ENCODE peak calls at places on chromosomes 2 and 18, in eight cellular contexts. One of them, this sample, is unnamed.

GRCh38 chr2:97701851-97702465 is 11.4 kb upstream of the ZAP70 start:
- DNase-seq in small intestine: no peak
- DNase-seq in H4: no peak
- DNase-seq in stimulated activated CD8-positive, alpha-beta memory T cell treated with anti-CD3 and anti-CD28 coated beads, Interleukin-15, amount 100 ng/mL, for 1 hour: no peak
- DNase-seq in activated T-cell treated with anti-CD3 and anti-CD28 coated beads for 1 hour: no peak
- DNase-seq in T-helper 9 cell: no peak
- DNase-seq in KG1: no peak
- DNase-seq in H54: no peak
- DNase-seq in this sample: peak; percentile 61

GRCh38 chr2:10486601-10487079 is 38.5 kb upstream of the ODC1 start:
- DNase-seq in small intestine: peak; percentile 89
- DNase-seq in H4: no peak
- DNase-seq in stimulated activated CD8-positive, alpha-beta memory T cell treated with anti-CD3 and anti-CD28 coated beads, Interleukin-15, amount 100 ng/mL, for 1 hour: no peak
- DNase-seq in activated T-cell treated with anti-CD3 and anti-CD28 coated beads for 1 hour: no peak
- DNase-seq in T-helper 9 cell: no peak
- DNase-seq in KG1: no peak
- DNase-seq in H54: no peak
- DNase-seq in this sample: peak; percentile 63

GRCh38 chr2:239355139-239355538 is 45.7 kb downstream of the HDAC4 start:
- DNase-seq in small intestine: no peak
- DNase-seq in H4: no peak
- DNase-seq in stimulated activated CD8-positive, alpha-beta memory T cell treated with anti-CD3 and anti-CD28 coated beads, Interleukin-15, amount 100 ng/mL, for 1 hour: no peak
- DNase-seq in activated T-cell treated with anti-CD3 and anti-CD28 coated beads for 1 hour: no peak
- DNase-seq in T-helper 9 cell: no peak
- DNase-seq in KG1: no peak
- DNase-seq in H54: no peak
- DNase-seq in this sample: no peak

GRCh38 chr2:188443207-188443606 is 151.5 kb downstream of the GULP1 start:
- DNase-seq in small intestine: no peak
- DNase-seq in H4: no peak
- DNase-seq in stimulated activated CD8-positive, alpha-beta memory T cell treated with anti-CD3 and anti-CD28 coated beads, Interleukin-15, amount 100 ng/mL, for 1 hour: no peak
- DNase-seq in activated T-cell treated with anti-CD3 and anti-CD28 coated beads for 1 hour: no peak
- DNase-seq in T-helper 9 cell: no peak
- DNase-seq in KG1: no peak
- DNase-seq in H54: no peak
- DNase-seq in this sample: no peak

GRCh38 chr2:127096718-127097470 is 10.1 kb downstream of the BIN1 start:
- DNase-seq in small intestine: peak; percentile 67
- DNase-seq in H4: no peak
- DNase-seq in stimulated activated CD8-positive, alpha-beta memory T cell treated with anti-CD3 and anti-CD28 coated beads, Interleukin-15, amount 100 ng/mL, for 1 hour: no peak
- DNase-seq in activated T-cell treated with anti-CD3 and anti-CD28 coated beads for 1 hour: no peak
- DNase-seq in T-helper 9 cell: no peak
- DNase-seq in KG1: no peak
- DNase-seq in H54: no peak
- DNase-seq in this sample: no peak

GRCh38 chr2:108982259-108982679 is 6.8 kb downstream of the EDAR start:
- DNase-seq in small intestine: no peak
- DNase-seq in H4: peak; percentile 29
- DNase-seq in stimulated activated CD8-positive, alpha-beta memory T cell treated with anti-CD3 and anti-CD28 coated beads, Interleukin-15, amount 100 ng/mL, for 1 hour: no peak
- DNase-seq in activated T-cell treated with anti-CD3 and anti-CD28 coated beads for 1 hour: no peak
- DNase-seq in T-helper 9 cell: no peak
- DNase-seq in KG1: no peak
- DNase-seq in H54: no peak
- DNase-seq in this sample: no peak

GRCh38 chr18:76658627-76659026 is 163.6 kb upstream of the ZNF516 start:
- DNase-seq in small intestine: no peak
- DNase-seq in H4: no peak
- DNase-seq in stimulated activated CD8-positive, alpha-beta memory T cell treated with anti-CD3 and anti-CD28 coated beads, Interleukin-15, amount 100 ng/mL, for 1 hour: no peak
- DNase-seq in activated T-cell treated with anti-CD3 and anti-CD28 coated beads for 1 hour: no peak
- DNase-seq in T-helper 9 cell: no peak
- DNase-seq in KG1: peak; percentile 28
- DNase-seq in H54: no peak
- DNase-seq in this sample: no peak

GRCh38 chr2:105324732-105325131 is 4.8 kb downstream of the TGFBRAP1 start:
- DNase-seq in small intestine: no peak
- DNase-seq in H4: peak; percentile 80
- DNase-seq in stimulated activated CD8-positive, alpha-beta memory T cell treated with anti-CD3 and anti-CD28 coated beads, Interleukin-15, amount 100 ng/mL, for 1 hour: no peak
- DNase-seq in activated T-cell treated with anti-CD3 and anti-CD28 coated beads for 1 hour: no peak
- DNase-seq in T-helper 9 cell: no peak
- DNase-seq in KG1: no peak
- DNase-seq in H54: peak; percentile 66
- DNase-seq in this sample: peak; percentile 85

GRCh38 chr2:86216577-86217555 is 17.6 kb downstream of the MRPL35 start:
- DNase-seq in small intestine: no peak
- DNase-seq in H4: no peak
- DNase-seq in stimulated activated CD8-positive, alpha-beta memory T cell treated with anti-CD3 and anti-CD28 coated beads, Interleukin-15, amount 100 ng/mL, for 1 hour: no peak
- DNase-seq in activated T-cell treated with anti-CD3 and anti-CD28 coated beads for 1 hour: no peak
- DNase-seq in T-helper 9 cell: no peak
- DNase-seq in KG1: no peak
- DNase-seq in H54: no peak
- DNase-seq in this sample: no peak

GRCh38 chr18:6920099-6920955 is 190.8 kb downstream of the ARHGAP28 start:
- DNase-seq in small intestine: peak; percentile 78
- DNase-seq in H4: peak; percentile 60
- DNase-seq in stimulated activated CD8-positive, alpha-beta memory T cell treated with anti-CD3 and anti-CD28 coated beads, Interleukin-15, amount 100 ng/mL, for 1 hour: no peak
- DNase-seq in activated T-cell treated with anti-CD3 and anti-CD28 coated beads for 1 hour: no peak
- DNase-seq in T-helper 9 cell: no peak
- DNase-seq in KG1: peak; percentile 43
- DNase-seq in H54: peak; percentile 47
- DNase-seq in this sample: peak; percentile 43

GRCh38 chr18:9478545-9478944 is 3.2 kb downstream of the RALBP1 start:
- DNase-seq in small intestine: no peak
- DNase-seq in H4: no peak
- DNase-seq in stimulated activated CD8-positive, alpha-beta memory T cell treated with anti-CD3 and anti-CD28 coated beads, Interleukin-15, amount 100 ng/mL, for 1 hour: no peak
- DNase-seq in activated T-cell treated with anti-CD3 and anti-CD28 coated beads for 1 hour: no peak
- DNase-seq in T-helper 9 cell: no peak
- DNase-seq in KG1: no peak
- DNase-seq in H54: no peak
- DNase-seq in this sample: no peak

GRCh38 chr2:18804540-18804939 is 215.2 kb upstream of the NT5C1B start:
- DNase-seq in small intestine: no peak
- DNase-seq in H4: no peak
- DNase-seq in stimulated activated CD8-positive, alpha-beta memory T cell treated with anti-CD3 and anti-CD28 coated beads, Interleukin-15, amount 100 ng/mL, for 1 hour: no peak
- DNase-seq in activated T-cell treated with anti-CD3 and anti-CD28 coated beads for 1 hour: no peak
- DNase-seq in T-helper 9 cell: no peak
- DNase-seq in KG1: no peak
- DNase-seq in H54: no peak
- DNase-seq in this sample: no peak

GRCh38 chr2:143259368-143259958 is 130.2 kb downstream of the ARHGAP15 start:
- DNase-seq in small intestine: peak; percentile 60
- DNase-seq in H4: peak; percentile 56
- DNase-seq in stimulated activated CD8-positive, alpha-beta memory T cell treated with anti-CD3 and anti-CD28 coated beads, Interleukin-15, amount 100 ng/mL, for 1 hour: peak; percentile 45
- DNase-seq in activated T-cell treated with anti-CD3 and anti-CD28 coated beads for 1 hour: peak; percentile 57
- DNase-seq in T-helper 9 cell: peak; percentile 53
- DNase-seq in KG1: peak; percentile 38
- DNase-seq in H54: peak; percentile 5
- DNase-seq in this sample: peak; percentile 63

GRCh38 chr2:234467289-234467688 is 29.6 kb downstream of the ARL4C start:
- DNase-seq in small intestine: no peak
- DNase-seq in H4: no peak
- DNase-seq in stimulated activated CD8-positive, alpha-beta memory T cell treated with anti-CD3 and anti-CD28 coated beads, Interleukin-15, amount 100 ng/mL, for 1 hour: no peak
- DNase-seq in activated T-cell treated with anti-CD3 and anti-CD28 coated beads for 1 hour: no peak
- DNase-seq in T-helper 9 cell: no peak
- DNase-seq in KG1: no peak
- DNase-seq in H54: no peak
- DNase-seq in this sample: peak; percentile 34

GRCh38 chr2:21095178-21095577 is 28.6 kb upstream of the TDRD15 start:
- DNase-seq in small intestine: no peak
- DNase-seq in H4: no peak
- DNase-seq in stimulated activated CD8-positive, alpha-beta memory T cell treated with anti-CD3 and anti-CD28 coated beads, Interleukin-15, amount 100 ng/mL, for 1 hour: no peak
- DNase-seq in activated T-cell treated with anti-CD3 and anti-CD28 coated beads for 1 hour: no peak
- DNase-seq in T-helper 9 cell: no peak
- DNase-seq in KG1: no peak
- DNase-seq in H54: no peak
- DNase-seq in this sample: no peak

GRCh38 chr2:239874636-239875356 is 150.3 kb downstream of the NDUFA10 start:
- DNase-seq in small intestine: no peak
- DNase-seq in H4: no peak
- DNase-seq in stimulated activated CD8-positive, alpha-beta memory T cell treated with anti-CD3 and anti-CD28 coated beads, Interleukin-15, amount 100 ng/mL, for 1 hour: no peak
- DNase-seq in activated T-cell treated with anti-CD3 and anti-CD28 coated beads for 1 hour: no peak
- DNase-seq in T-helper 9 cell: no peak
- DNase-seq in KG1: no peak
- DNase-seq in H54: no peak
- DNase-seq in this sample: no peak

GRCh38 chr2:130814931-130815680 is 21.6 kb upstream of the ARHGEF4 start:
- DNase-seq in small intestine: no peak
- DNase-seq in H4: no peak
- DNase-seq in stimulated activated CD8-positive, alpha-beta memory T cell treated with anti-CD3 and anti-CD28 coated beads, Interleukin-15, amount 100 ng/mL, for 1 hour: no peak
- DNase-seq in activated T-cell treated with anti-CD3 and anti-CD28 coated beads for 1 hour: no peak
- DNase-seq in T-helper 9 cell: no peak
- DNase-seq in KG1: no peak
- DNase-seq in H54: no peak
- DNase-seq in this sample: no peak

GRCh38 chr2:88296209-88296608 is 126.1 kb downstream of the THNSL2 start:
- DNase-seq in small intestine: no peak
- DNase-seq in H4: no peak
- DNase-seq in stimulated activated CD8-positive, alpha-beta memory T cell treated with anti-CD3 and anti-CD28 coated beads, Interleukin-15, amount 100 ng/mL, for 1 hour: no peak
- DNase-seq in activated T-cell treated with anti-CD3 and anti-CD28 coated beads for 1 hour: no peak
- DNase-seq in T-helper 9 cell: no peak
- DNase-seq in KG1: no peak
- DNase-seq in H54: no peak
- DNase-seq in this sample: no peak

GRCh38 chr2:98861601-98862000 is 74.4 kb downstream of the CRACDL start:
- DNase-seq in small intestine: no peak
- DNase-seq in H4: no peak
- DNase-seq in stimulated activated CD8-positive, alpha-beta memory T cell treated with anti-CD3 and anti-CD28 coated beads, Interleukin-15, amount 100 ng/mL, for 1 hour: no peak
- DNase-seq in activated T-cell treated with anti-CD3 and anti-CD28 coated beads for 1 hour: no peak
- DNase-seq in T-helper 9 cell: no peak
- DNase-seq in KG1: no peak
- DNase-seq in H54: no peak
- DNase-seq in this sample: no peak

GRCh38 chr18:26057208-26057821 is 33.1 kb downstream of the SS18 start:
- DNase-seq in small intestine: no peak
- DNase-seq in H4: no peak
- DNase-seq in stimulated activated CD8-positive, alpha-beta memory T cell treated with anti-CD3 and anti-CD28 coated beads, Interleukin-15, amount 100 ng/mL, for 1 hour: no peak
- DNase-seq in activated T-cell treated with anti-CD3 and anti-CD28 coated beads for 1 hour: no peak
- DNase-seq in T-helper 9 cell: no peak
- DNase-seq in KG1: no peak
- DNase-seq in H54: no peak
- DNase-seq in this sample: no peak

GRCh38 chr2:16862474-16862873 is 196.8 kb upstream of the CYRIA start:
- DNase-seq in small intestine: no peak
- DNase-seq in H4: no peak
- DNase-seq in stimulated activated CD8-positive, alpha-beta memory T cell treated with anti-CD3 and anti-CD28 coated beads, Interleukin-15, amount 100 ng/mL, for 1 hour: no peak
- DNase-seq in activated T-cell treated with anti-CD3 and anti-CD28 coated beads for 1 hour: no peak
- DNase-seq in T-helper 9 cell: no peak
- DNase-seq in KG1: no peak
- DNase-seq in H54: no peak
- DNase-seq in this sample: no peak

GRCh38 chr2:233799087-233799665 is 21.0 kb downstream of the MROH2A start:
- DNase-seq in small intestine: no peak
- DNase-seq in H4: no peak
- DNase-seq in stimulated activated CD8-positive, alpha-beta memory T cell treated with anti-CD3 and anti-CD28 coated beads, Interleukin-15, amount 100 ng/mL, for 1 hour: no peak
- DNase-seq in activated T-cell treated with anti-CD3 and anti-CD28 coated beads for 1 hour: no peak
- DNase-seq in T-helper 9 cell: no peak
- DNase-seq in KG1: no peak
- DNase-seq in H54: no peak
- DNase-seq in this sample: no peak

GRCh38 chr2:41496908-41497307 is 550.9 kb upstream of the PKDCC start:
- DNase-seq in small intestine: no peak
- DNase-seq in H4: no peak
- DNase-seq in stimulated activated CD8-positive, alpha-beta memory T cell treated with anti-CD3 and anti-CD28 coated beads, Interleukin-15, amount 100 ng/mL, for 1 hour: no peak
- DNase-seq in activated T-cell treated with anti-CD3 and anti-CD28 coated beads for 1 hour: no peak
- DNase-seq in T-helper 9 cell: no peak
- DNase-seq in KG1: no peak
- DNase-seq in H54: no peak
- DNase-seq in this sample: no peak

GRCh38 chr2:6372317-6372903 is 493.3 kb downstream of the CMPK2 start:
- DNase-seq in small intestine: peak; percentile 87
- DNase-seq in H4: peak; percentile 13
- DNase-seq in stimulated activated CD8-positive, alpha-beta memory T cell treated with anti-CD3 and anti-CD28 coated beads, Interleukin-15, amount 100 ng/mL, for 1 hour: no peak
- DNase-seq in activated T-cell treated with anti-CD3 and anti-CD28 coated beads for 1 hour: no peak
- DNase-seq in T-helper 9 cell: no peak
- DNase-seq in KG1: no peak
- DNase-seq in H54: no peak
- DNase-seq in this sample: peak; percentile 53